ENCODE peak calls at places on chromosomes 12 and 14, in four cellular contexts. W is HCT116, L is ovary, A is stomach. N is an unnamed sample.

GRCh38 chr14:37469650-37470049 is 125.4 kb downstream of the FOXA1 start:
- DNase-seq in A (no peak), W (no peak), L (no peak), N (no peak)

GRCh38 chr12:131142891-131143637 is 189.4 kb downstream of the ADGRD1 start:
- DNase-seq in W (no peak), A (no peak), L (no peak), N (no peak)

GRCh38 chr14:36281309-36281708 is 39.1 kb downstream of the MBIP start:
- DNase-seq in W (no peak), A (no peak), L (no peak), N (no peak)

GRCh38 chr14:39015964-39016577 is 87.0 kb downstream of the SEC23A start:
- DNase-seq in L (no peak), A (no peak), W (no peak), N (no peak)

GRCh38 chr14:54762296-54762695 is 140.3 kb downstream of the GCH1 start:
- DNase-seq in A (no peak), L (no peak), W (no peak), N (no peak)

GRCh38 chr12:25957898-25958253 is 606 bp upstream of the RASSF8 start:
- DNase-seq in A (no peak), L (peak; percentile 33), W (no peak), N (no peak)

GRCh38 chr14:76550534-76550933 is 174.6 kb downstream of the ESRRB start:
- DNase-seq in L (no peak), W (peak; percentile 31), A (no peak), N (no peak)

GRCh38 chr12:90250766-90251165 is 542.1 kb upstream of the ATP2B1 start:
- DNase-seq in L (no peak), W (no peak), A (no peak), N (peak; percentile 9)

GRCh38 chr14:29937116-29937515 is 9.5 kb upstream of the PRKD1 start:
- DNase-seq in W (no peak), A (no peak), L (no peak), N (no peak)

GRCh38 chr14:24483604-24484252 is 24.3 kb downstream of the CMA1 start:
- DNase-seq in L (no peak), A (no peak), W (no peak), N (no peak)

GRCh38 chr12:54627304-54627703 is 7.4 kb downstream of the LACRT start:
- DNase-seq in W (no peak), A (no peak), L (no peak), N (no peak)

GRCh38 chr14:22791302-22791701 is 23.9 kb downstream of the SLC7A7 start:
- DNase-seq in L (no peak), W (no peak), A (no peak), N (no peak)

GRCh38 chr14:91493169-91493568 is 16.9 kb downstream of the PPP4R3A start:
- DNase-seq in W (no peak), A (no peak), L (no peak), N (peak; percentile 22)

GRCh38 chr14:34018125-34018524 is 67.3 kb upstream of the EGLN3 start:
- DNase-seq in W (no peak), A (no peak), L (no peak), N (no peak)

GRCh38 chr14:91963465-91963864 is 16.0 kb upstream of the FBLN5 start:
- DNase-seq in L (no peak), A (no peak), W (no peak), N (no peak)

GRCh38 chr14:95699397-95699796 is 13.2 kb downstream of the TCL1B start:
- DNase-seq in W (no peak), L (no peak), A (no peak), N (no peak)

DNA sequence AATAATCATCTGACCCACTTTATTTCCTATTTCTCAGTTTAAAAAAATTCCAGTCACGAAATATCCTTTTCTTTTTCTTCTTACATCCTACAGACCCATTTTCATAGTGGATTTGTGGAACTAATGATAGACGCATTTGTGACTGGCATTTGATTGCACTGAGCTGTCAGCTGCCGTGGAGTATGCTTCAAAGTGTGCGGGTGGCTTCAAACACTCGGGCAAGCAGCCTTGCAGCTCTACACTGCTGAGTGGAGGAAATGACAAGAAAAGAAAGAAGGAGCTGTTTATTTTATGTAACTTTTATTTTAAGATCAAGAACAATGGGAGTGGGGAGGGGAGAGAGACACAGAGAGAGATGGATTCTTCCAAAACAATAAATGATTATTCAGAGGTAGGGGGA is 112.8 kb upstream of the NAP1L1 start:
- DNase-seq in W (no peak), A (no peak), L (no peak), N (no peak)
- H3K27ac ChIP-seq in W (no peak overlapping the region), A (no peak overlapping the region), L (no peak overlapping the region), N (no peak overlapping the region)

GRCh38 chr12:112208511-112208910 is 83.2 kb downstream of the TRAFD1 start:
- DNase-seq in A (no peak), W (no peak), L (no peak), N (no peak)
- TF ChIP-seq POLR2A in A (no peak), W (no peak), L (no peak), N (no peak)

DNA sequence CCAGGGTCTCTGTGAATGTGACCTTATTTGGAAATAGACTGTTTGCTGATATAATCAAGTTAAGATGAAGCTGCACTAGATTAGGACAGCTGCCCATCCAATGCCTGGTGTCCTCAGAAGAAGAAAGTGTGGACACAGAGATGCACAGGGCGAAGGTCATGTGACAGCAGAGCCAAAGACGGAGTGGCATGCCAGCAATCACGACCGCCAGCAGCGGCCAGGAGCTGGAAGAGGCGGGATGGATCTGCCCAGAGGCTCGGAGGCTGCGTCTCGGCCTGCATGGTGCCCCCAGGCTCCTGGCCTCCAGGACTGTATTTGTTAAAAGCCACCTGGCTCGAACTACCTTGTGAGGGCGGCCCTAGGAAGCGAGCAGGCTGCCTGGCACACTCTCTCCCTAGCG is 76.5 kb downstream of the RFLNA start:
- DNase-seq in A (no peak), W (no peak), L (peak; percentile 46), N (peak; percentile 62)
- H3K4me1 ChIP-seq in A (peaks cover 37% of the 10 kb centered on the region), W (peaks cover 16% of the 10 kb centered on the region), L (peaks cover 28% of the 10 kb centered on the region), N (peaks cover 45% of the 10 kb centered on the region)

GRCh38 chr14:63860146-63860545 is 7.3 kb downstream of the SYNE2 start:
- DNase-seq in W (no peak), L (no peak), A (no peak), N (no peak)
- H3K27ac ChIP-seq in W (no peak overlapping the region), L (no peak overlapping the region), A (peak overlapping the region; percentile 15), N (no peak overlapping the region)

GRCh38 chr12:122834229-122834920 is 882 bp upstream of the HIP1R start:
- DNase-seq in L (no peak), A (peak; percentile 64), W (peak; percentile 35), N (peak; percentile 62)
- TF ChIP-seq POLR2A in L (no peak), A (no peak), W (no peak), N (peak; percentile 77)

GRCh38 chr14:104688755-104689619 is at the start of gene INF2:
- DNase-seq in W (no peak), A (peak; percentile 72), L (peak; percentile 68), N (peak; percentile 68)

GRCh38 chr14:104690266-104690711 is 871 bp downstream of the INF2 start:
- DNase-seq in L (peak; percentile 37), W (no peak), A (peak; percentile 70), N (no peak)

GRCh38 chr14:104690861-104691455 is 1.5 kb downstream of the INF2 start:
- DNase-seq in A (no peak), L (peak; percentile 21), W (no peak), N (no peak)

GRCh38 chr14:104688505-104688754 is 988 bp upstream of the INF2 start:
- DNase-seq in W (no peak), A (no peak), L (no peak), N (no peak)

DNA sequence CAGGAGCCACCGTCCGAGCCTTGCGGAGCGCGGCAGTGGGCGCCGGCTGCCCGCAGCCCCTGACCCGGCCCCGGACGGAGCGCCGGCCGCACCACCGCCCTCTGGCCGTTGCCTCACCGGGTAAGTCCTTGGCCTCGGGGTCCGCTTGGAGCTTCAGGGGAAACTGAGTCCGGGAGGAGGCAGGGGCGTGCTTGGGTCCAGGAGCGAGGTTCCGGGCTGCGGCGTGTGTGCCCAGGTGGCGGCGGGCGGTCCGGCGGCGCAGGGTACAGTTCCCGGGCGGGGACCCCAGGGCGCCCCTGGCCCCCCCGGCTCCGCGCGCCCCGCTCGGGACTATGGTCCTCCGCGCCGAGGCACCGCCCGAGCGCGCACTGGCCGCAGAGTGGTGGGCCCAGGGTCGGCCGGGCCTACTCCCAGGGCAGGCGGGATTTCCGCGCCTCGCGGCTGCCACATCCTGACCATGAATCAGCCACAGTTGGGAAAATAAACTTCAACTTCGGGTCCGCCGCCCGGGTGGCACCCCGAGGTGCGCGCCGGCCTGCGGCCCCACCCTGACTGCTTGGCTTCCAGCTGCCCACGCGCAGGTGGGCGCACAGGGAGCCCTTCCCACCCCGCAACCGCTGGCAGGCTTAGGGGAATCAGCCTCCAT is 325 bp downstream of the INF2 start:
- DNase-seq in W (no peak), A (no peak), L (no peak), N (no peak)
- H3K4me1 ChIP-seq in W (peaks cover 41% of the 10 kb centered on the region), A (peaks cover 72% of the 10 kb centered on the region), L (peaks cover 20% of the 10 kb centered on the region), N (peaks cover 30% of the 10 kb centered on the region)

DNA sequence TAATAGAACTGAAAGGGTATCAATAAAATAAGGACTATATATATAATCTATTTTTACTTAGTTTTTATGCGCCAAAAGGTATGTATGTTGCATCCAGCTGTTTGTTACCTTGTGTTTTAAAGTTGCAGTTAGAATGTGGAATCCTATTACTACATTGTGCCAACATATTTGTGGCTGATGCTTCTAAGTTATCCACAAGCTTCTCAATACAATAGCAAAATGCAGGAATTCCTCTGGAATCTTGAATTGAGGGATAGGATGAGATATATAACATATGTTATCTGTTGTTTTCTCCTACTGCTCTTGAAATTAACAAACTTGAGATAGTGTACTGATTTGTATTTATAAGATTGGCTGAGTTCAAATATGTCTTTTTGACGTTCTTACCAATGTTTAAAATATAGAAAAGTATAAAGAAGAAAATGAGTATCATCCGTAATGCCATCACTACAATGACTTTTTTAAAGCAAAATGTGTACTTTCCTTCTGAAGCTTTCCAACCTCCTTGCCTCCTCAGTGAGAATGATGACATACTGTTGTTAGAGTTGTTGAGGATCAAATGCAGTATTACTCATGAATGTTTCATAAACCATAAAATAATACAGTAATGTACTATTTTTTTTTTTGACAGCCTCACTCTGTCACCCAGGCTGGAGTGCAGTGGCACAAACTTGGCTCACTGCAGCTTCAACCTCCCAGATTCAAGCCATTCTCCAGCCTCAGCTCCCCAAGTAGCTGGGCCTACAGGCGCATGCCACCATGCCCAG is 6.6 kb downstream of the RAP1B start:
- DNase-seq in L (no peak), W (no peak), A (no peak), N (no peak)
- H3K27ac ChIP-seq in L (no peak overlapping the region), W (no peak overlapping the region), A (no peak overlapping the region), N (no peak overlapping the region)

GRCh38 chr14:89915114-89915878 is 39.2 kb downstream of the EFCAB11 start:
- DNase-seq in A (peak; percentile 67), L (peak; percentile 60), W (peak; percentile 57), N (peak; percentile 91)
- TF ChIP-seq POLR2A in A (no peak), L (no peak), W (no peak), N (no peak)